ENCODE peak calls at places on chromosomes 11 and 22, in four cellular contexts. One of them, this sample, is unnamed.

GRCh38 chr11:17642370-17642769 is 77.0 kb upstream of the MYOD1 start:
- DNase-seq in cardiac muscle cell: no peak
- DNase-seq in SJSA1: no peak
- DNase-seq in ecto neural progenitor cell: no peak
- DNase-seq in this sample: no peak

GRCh38 chr11:31871310-31872073 is 60.4 kb upstream of the PAX6 start:
- DNase-seq in ecto neural progenitor cell: no peak
- DNase-seq in SJSA1: no peak
- DNase-seq in cardiac muscle cell: no peak
- DNase-seq in this sample: no peak

GRCh38 chr11:86459682-86460460 is 85.2 kb downstream of the CCDC81 start:
- DNase-seq in cardiac muscle cell: peak; percentile 89
- DNase-seq in ecto neural progenitor cell: no peak
- DNase-seq in SJSA1: peak; percentile 83
- DNase-seq in this sample: no peak

GRCh38 chr22:42797021-42797420 is 60.1 kb downstream of the ARFGAP3 start:
- DNase-seq in cardiac muscle cell: peak; percentile 33
- DNase-seq in SJSA1: no peak
- DNase-seq in ecto neural progenitor cell: no peak
- DNase-seq in this sample: no peak

GRCh38 chr22:36081023-36081431 is 52.4 kb upstream of the RBFOX2 start:
- DNase-seq in ecto neural progenitor cell: no peak
- DNase-seq in cardiac muscle cell: peak; percentile 62
- DNase-seq in SJSA1: peak; percentile 32
- DNase-seq in this sample: no peak

GRCh38 chr11:1548221-1549070 is 23.6 kb downstream of the DUSP8 start:
- DNase-seq in cardiac muscle cell: peak; percentile 55
- DNase-seq in SJSA1: no peak
- DNase-seq in ecto neural progenitor cell: no peak
- DNase-seq in this sample: no peak

GRCh38 chr22:35735622-35736021 is 17.9 kb downstream of the APOL5 start:
- DNase-seq in SJSA1: no peak
- DNase-seq in cardiac muscle cell: no peak
- DNase-seq in ecto neural progenitor cell: no peak
- DNase-seq in this sample: no peak

GRCh38 chr11:68338041-68338800 is 25.8 kb downstream of the LRP5 start:
- DNase-seq in cardiac muscle cell: no peak
- DNase-seq in SJSA1: no peak
- DNase-seq in ecto neural progenitor cell: no peak
- DNase-seq in this sample: no peak

GRCh38 chr22:30013201-30013600 is 67.1 kb upstream of the HORMAD2 start:
- DNase-seq in ecto neural progenitor cell: no peak
- DNase-seq in cardiac muscle cell: no peak
- DNase-seq in SJSA1: no peak
- DNase-seq in this sample: no peak

GRCh38 chr11:94525933-94526332 is 13.7 kb downstream of the C11orf97 start:
- DNase-seq in SJSA1: peak; percentile 27
- DNase-seq in cardiac muscle cell: peak; percentile 90
- DNase-seq in ecto neural progenitor cell: no peak
- DNase-seq in this sample: no peak

GRCh38 chr11:14980854-14981253 is 8.7 kb upstream of the CALCA start:
- DNase-seq in cardiac muscle cell: peak; percentile 63
- DNase-seq in ecto neural progenitor cell: no peak
- DNase-seq in SJSA1: no peak
- DNase-seq in this sample: no peak

GRCh38 chr11:22920939-22921565 is 60.8 kb upstream of the CCDC179 start:
- DNase-seq in SJSA1: peak; percentile 11
- DNase-seq in cardiac muscle cell: peak; percentile 70
- DNase-seq in ecto neural progenitor cell: peak; percentile 46
- DNase-seq in this sample: no peak

GRCh38 chr22:49545606-49546005 is 282.1 kb downstream of the BRD1 start:
- DNase-seq in cardiac muscle cell: no peak
- DNase-seq in SJSA1: no peak
- DNase-seq in ecto neural progenitor cell: no peak
- DNase-seq in this sample: no peak

GRCh38 chr11:1174441-1175370 is 17.0 kb downstream of the MUC5AC start:
- DNase-seq in ecto neural progenitor cell: no peak
- DNase-seq in cardiac muscle cell: no peak
- DNase-seq in SJSA1: no peak
- DNase-seq in this sample: no peak

GRCh38 chr22:49322861-49323622 is 504.6 kb downstream of the BRD1 start:
- DNase-seq in cardiac muscle cell: no peak
- DNase-seq in ecto neural progenitor cell: no peak
- DNase-seq in SJSA1: no peak
- DNase-seq in this sample: no peak

GRCh38 chr11:12435264-12435663 is 57.9 kb downstream of the PARVA start:
- DNase-seq in SJSA1: no peak
- DNase-seq in ecto neural progenitor cell: no peak
- DNase-seq in cardiac muscle cell: no peak
- DNase-seq in this sample: no peak

GRCh38 chr11:60455531-60456042 is at the start of gene MS4A1:
- DNase-seq in ecto neural progenitor cell: no peak
- DNase-seq in SJSA1: no peak
- DNase-seq in cardiac muscle cell: no peak
- DNase-seq in this sample: no peak

GRCh38 chr11:71252434-71252781 is at the start of gene SHANK2:
- DNase-seq in SJSA1: no peak
- DNase-seq in cardiac muscle cell: no peak
- DNase-seq in ecto neural progenitor cell: no peak
- DNase-seq in this sample: no peak

GRCh38 chr11:122668562-122669090 is 13.1 kb downstream of the UBASH3B start:
- DNase-seq in cardiac muscle cell: peak; percentile 23
- DNase-seq in SJSA1: peak; percentile 32
- DNase-seq in ecto neural progenitor cell: no peak
- DNase-seq in this sample: no peak